ENCODE peak calls at places on chromosome 18, in seven cellular contexts. O is stomach, F is GM23338, A is Panc1, H is GM12891, Q is SK-N-SH, C is esophagus muscularis mucosa. W is an unnamed sample.

GRCh38 chr18:26756556-26756955 is 109.0 kb downstream of the AQP4 start:
- DNase-seq in O (no peak), F (no peak), A (no peak), H (no peak), Q (peak; percentile 27), C (peak; percentile 26), W (no peak)

GRCh38 chr18:42131044-42131939 is 176.3 kb downstream of the PIK3C3 start:
- DNase-seq in O (no peak), F (no peak), A (no peak), H (no peak), Q (peak; percentile 35), C (no peak), W (no peak)

GRCh38 chr18:36511791-36512352 is 214.4 kb downstream of the FHOD3 start:
- DNase-seq in O (no peak), F (no peak), A (no peak), H (no peak), Q (peak; percentile 27), C (no peak), W (no peak)

GRCh38 chr18:62331581-62332436 is 6.7 kb downstream of the TNFRSF11A start:
- DNase-seq in O (peak; percentile 33), F (no peak), A (peak; percentile 59), H (no peak), Q (no peak), C (no peak), W (no peak)

GRCh38 chr18:9696701-9697100 is 11.4 kb upstream of the RAB31 start:
- DNase-seq in O (no peak), F (no peak), A (no peak), H (no peak), Q (no peak), C (peak; percentile 10), W (no peak)

GRCh38 chr18:50748243-50749229 is 71.3 kb downstream of the MRO start:
- DNase-seq in O (no peak), F (peak; percentile 31), A (no peak), H (no peak), Q (no peak), C (no peak), W (no peak)

GRCh38 chr18:4581966-4582365 is 126.9 kb upstream of the DLGAP1 start:
- DNase-seq in O (no peak), F (peak; percentile 39), A (no peak), H (no peak), Q (no peak), C (no peak), W (no peak)

GRCh38 chr18:75551071-75551470 is 123.6 kb upstream of the SMIM21 start:
- DNase-seq in O (no peak), F (no peak), A (no peak), H (no peak), Q (no peak), C (peak; percentile 83), W (no peak)

GRCh38 chr18:67854340-67854739 is 337.8 kb upstream of the DSEL start:
- DNase-seq in O (no peak), F (no peak), A (no peak), H (no peak), Q (no peak), C (no peak), W (no peak)

GRCh38 chr18:45686892-45687611 is 36.9 kb upstream of the SLC14A1 start:
- DNase-seq in O (no peak), F (no peak), A (no peak), H (no peak), Q (no peak), C (no peak), W (peak; percentile 45)

GRCh38 chr18:73739098-73739497 is 408.5 kb downstream of the FBXO15 start:
- DNase-seq in O (no peak), F (no peak), A (no peak), H (no peak), Q (no peak), C (no peak), W (no peak)

GRCh38 chr18:51110073-51110797 is 80.2 kb downstream of the SMAD4 start:
- DNase-seq in O (peak; percentile 71), F (peak; percentile 83), A (no peak), H (peak; percentile 90), Q (peak; percentile 94), C (no peak), W (peak; percentile 87)

GRCh38 chr18:67302043-67302442 is 214.5 kb downstream of the DSEL start:
- DNase-seq in O (no peak), F (no peak), A (no peak), H (no peak), Q (no peak), C (no peak), W (no peak)

GRCh38 chr18:78105611-78106010 is 856.0 kb downstream of the GALR1 start:
- DNase-seq in O (no peak), F (no peak), A (no peak), H (no peak), Q (no peak), C (no peak), W (no peak)

GRCh38 chr18:39938678-39939077 is 2016.4 kb upstream of the PIK3C3 start:
- DNase-seq in O (no peak), F (no peak), A (no peak), H (no peak), Q (no peak), C (no peak), W (no peak)

GRCh38 chr18:50397023-50397422 is 22.2 kb downstream of the SKA1 start:
- DNase-seq in O (no peak), F (no peak), A (no peak), H (no peak), Q (no peak), C (no peak), W (no peak)

GRCh38 chr18:56315363-56315762 is 323.0 kb downstream of the TXNL1 start:
- DNase-seq in O (no peak), F (no peak), A (no peak), H (no peak), Q (no peak), C (no peak), W (no peak)

GRCh38 chr18:60413944-60414547 is 41.5 kb upstream of the MC4R start:
- DNase-seq in O (no peak), F (peak; percentile 70), A (peak; percentile 13), H (no peak), Q (no peak), C (no peak), W (no peak)

GRCh38 chr18:6743988-6744387 is 14.5 kb downstream of the ARHGAP28 start:
- DNase-seq in O (no peak), F (no peak), A (no peak), H (no peak), Q (no peak), C (no peak), W (no peak)
- TF ChIP-seq POLR2AphosphoS5 in O (no peak), F (no peak), A (no peak), H (no peak), Q (no peak), C (no peak), W (no peak)

GRCh38 chr18:23257686-23258565 is 122.6 kb downstream of the CABLES1 start:
- DNase-seq in O (no peak), F (no peak), A (no peak), H (no peak), Q (no peak), C (no peak), W (no peak)
- TF ChIP-seq POLR2AphosphoS5 in O (no peak), F (no peak), A (no peak), H (no peak), Q (no peak), C (no peak), W (no peak)

GRCh38 chr18:13175754-13176210 is 42.8 kb upstream of the LDLRAD4 start:
- DNase-seq in O (no peak), F (no peak), A (no peak), H (no peak), Q (no peak), C (no peak), W (no peak)
- TF ChIP-seq POLR2AphosphoS5 in O (no peak), F (no peak), A (no peak), H (no peak), Q (no peak), C (no peak), W (no peak)

GRCh38 chr18:58997811-58998337 is 133.2 kb downstream of the ZNF532 start:
- DNase-seq in O (no peak), F (no peak), A (no peak), H (no peak), Q (no peak), C (no peak), W (no peak)
- TF ChIP-seq POLR2AphosphoS5 in O (no peak), F (no peak), A (no peak), H (no peak), Q (no peak), C (no peak), W (no peak)

GRCh38 chr18:12035481-12035880 is 54.2 kb downstream of the IMPA2 start:
- DNase-seq in O (no peak), F (no peak), A (no peak), H (no peak), Q (no peak), C (no peak), W (no peak)

GRCh38 chr18:12038082-12038660 is 55.5 kb upstream of the ANKRD62 start:
- DNase-seq in O (peak; percentile 40), F (peak; percentile 75), A (no peak), H (no peak), Q (peak; percentile 43), C (no peak), W (no peak)

GRCh38 chr18:12036201-12036751 is 55.0 kb downstream of the IMPA2 start:
- DNase-seq in O (no peak), F (no peak), A (no peak), H (no peak), Q (no peak), C (no peak), W (no peak)

GRCh38 chr18:12041561-12041960 is 52.1 kb upstream of the ANKRD62 start:
- DNase-seq in O (no peak), F (no peak), A (no peak), H (no peak), Q (no peak), C (no peak), W (no peak)

GRCh38 chr18:12038661-12039417 is 54.8 kb upstream of the ANKRD62 start:
- DNase-seq in O (peak; percentile 90), F (peak; percentile 86), A (peak; percentile 57), H (peak; percentile 81), Q (peak; percentile 86), C (peak; percentile 94), W (peak; percentile 80)
- TF ChIP-seq POLR2AphosphoS5 in O (peak; percentile 41), F (no peak), A (no peak), H (no peak), Q (no peak), C (peak; percentile 77), W (no peak)

GRCh38 chr18:13318644-13319501 is 100.3 kb downstream of the LDLRAD4 start:
- DNase-seq in O (no peak), F (no peak), A (no peak), H (no peak), Q (no peak), C (peak; percentile 91), W (no peak)
- TF ChIP-seq POLR2AphosphoS5 in O (no peak), F (no peak), A (no peak), H (no peak), Q (no peak), C (no peak), W (no peak)

W was measured in GM12892.